ENCODE peak calls at places on chromosomes 12 and 14, in eight cellular contexts. O is K562, N is lower leg skin, K is right lobe of liver, Q is HepG2, E is HCT116, T is stomach, L is breast epithelium. Y is an unnamed sample.

GRCh38 chr12:105235299-105235746 is 651 bp downstream of the APPL2 start:
- DNase-seq in O (no peak), N (no peak), K (no peak), Q (no peak), E (no peak), T (no peak), L (no peak), Y (no peak)

GRCh38 chr12:107134558-107134957 is 41.2 kb upstream of the CRY1 start:
- DNase-seq in O (peak; percentile 75), N (no peak), K (no peak), Q (peak; percentile 73), E (peak; percentile 75), T (no peak), L (no peak), Y (no peak)

GRCh38 chr12:57250956-57251355 is at the start of gene STAC3:
- DNase-seq in O (no peak), N (no peak), K (no peak), Q (no peak), E (no peak), T (no peak), L (no peak), Y (peak; percentile 85)

GRCh38 chr12:5272061-5272820 is 159.7 kb upstream of the NTF3 start:
- DNase-seq in O (no peak), N (no peak), K (no peak), Q (no peak), E (no peak), T (no peak), L (no peak), Y (no peak)

GRCh38 chr14:69980457-69981414 is 101.5 kb downstream of the SMOC1 start:
- DNase-seq in O (no peak), N (no peak), K (no peak), Q (no peak), E (peak; percentile 15), T (no peak), L (peak; percentile 82), Y (no peak)

GRCh38 chr14:33679461-33680225 is 271.2 kb downstream of the EGLN3 start:
- DNase-seq in O (no peak), N (no peak), K (no peak), Q (no peak), E (no peak), T (no peak), L (no peak), Y (no peak)

GRCh38 chr12:21818627-21819026 is 44.1 kb upstream of the KCNJ8 start:
- DNase-seq in O (no peak), N (no peak), K (no peak), Q (no peak), E (no peak), T (no peak), L (no peak), Y (no peak)

GRCh38 chr12:121255433-121255832 is 41.1 kb downstream of the CAMKK2 start:
- DNase-seq in O (no peak), N (no peak), K (no peak), Q (no peak), E (no peak), T (no peak), L (no peak), Y (no peak)

GRCh38 chr12:101968770-101969169 is 91.4 kb downstream of the DRAM1 start:
- DNase-seq in O (no peak), N (no peak), K (no peak), Q (no peak), E (no peak), T (no peak), L (no peak), Y (no peak)

GRCh38 chr14:68672609-68673285 is 120.1 kb downstream of the ZFP36L1 start:
- DNase-seq in O (no peak), N (no peak), K (no peak), Q (peak; percentile 3), E (no peak), T (no peak), L (no peak), Y (no peak)

GRCh38 chr12:113479578-113480335 is 8.1 kb upstream of the LHX5 start:
- DNase-seq in O (peak; percentile 83), N (no peak), K (no peak), Q (peak; percentile 12), E (no peak), T (no peak), L (no peak), Y (no peak)

GRCh38 chr12:95214466-95214865 is 2.8 kb downstream of the FGD6 start:
- DNase-seq in O (no peak), N (no peak), K (no peak), Q (no peak), E (no peak), T (no peak), L (no peak), Y (no peak)

GRCh38 chr12:24681570-24681969 is 267.3 kb downstream of the BCAT1 start:
- DNase-seq in O (no peak), N (no peak), K (no peak), Q (no peak), E (no peak), T (no peak), L (no peak), Y (no peak)

GRCh38 chr14:48398675-48399282 is 723.4 kb upstream of the MDGA2 start:
- DNase-seq in O (peak; percentile 8), N (no peak), K (no peak), Q (peak; percentile 16), E (peak; percentile 33), T (no peak), L (no peak), Y (no peak)

GRCh38 chr14:24690492-24690891 is 56.5 kb upstream of the GZMB start:
- DNase-seq in O (peak; percentile 13), N (no peak), K (no peak), Q (no peak), E (no peak), T (no peak), L (no peak), Y (no peak)

GRCh38 chr12:71439613-71440392 is at the start of gene LGR5:
- DNase-seq in O (no peak), N (peak; percentile 41), K (no peak), Q (peak; percentile 85), E (no peak), T (no peak), L (no peak), Y (no peak)

GRCh38 chr14:69574954-69575295 is 254 bp upstream of the CCDC177 start:
- DNase-seq in O (no peak), N (no peak), K (no peak), Q (no peak), E (no peak), T (no peak), L (no peak), Y (no peak)

GRCh38 chr12:32139064-32139421 is 32.4 kb downstream of the BICD1 start:
- DNase-seq in O (no peak), N (no peak), K (no peak), Q (no peak), E (no peak), T (no peak), L (no peak), Y (no peak)

GRCh38 chr12:72271401-72271740 is 799 bp upstream of the TRHDE start:
- DNase-seq in O (no peak), N (no peak), K (peak; percentile 48), Q (no peak), E (no peak), T (no peak), L (no peak), Y (no peak)

GRCh38 chr14:76584271-76584702 is 177.0 kb upstream of the VASH1 start:
- DNase-seq in O (no peak), N (no peak), K (no peak), Q (no peak), E (no peak), T (no peak), L (no peak), Y (no peak)

GRCh38 chr12:75766263-75767160 is 255.1 kb upstream of the KRR1 start:
- DNase-seq in O (no peak), N (no peak), K (no peak), Q (peak; percentile 97), E (peak; percentile 88), T (no peak), L (no peak), Y (no peak)

GRCh38 chr14:100292301-100292775 is 13.9 kb downstream of the SLC25A29 start:
- DNase-seq in O (no peak), N (no peak), K (no peak), Q (no peak), E (no peak), T (no peak), L (no peak), Y (no peak)

GRCh38 chr12:59087077-59087673 is 166.9 kb upstream of the LRIG3 start:
- DNase-seq in O (no peak), N (no peak), K (no peak), Q (no peak), E (peak; percentile 3), T (no peak), L (no peak), Y (no peak)

GRCh38 chr12:107736914-107737313 is 24.0 kb downstream of the PRDM4 start:
- DNase-seq in O (no peak), N (no peak), K (no peak), Q (no peak), E (no peak), T (no peak), L (no peak), Y (no peak)

GRCh38 chr12:55724226-55724939 is 4.2 kb downstream of the RDH5 start:
- DNase-seq in O (peak; percentile 51), N (peak; percentile 71), K (peak; percentile 76), Q (peak; percentile 60), E (no peak), T (peak; percentile 76), L (peak; percentile 73), Y (no peak)

GRCh38 chr14:50000215-50001145 is 107.6 kb downstream of the ARF6 start:
- DNase-seq in O (no peak), N (peak; percentile 72), K (no peak), Q (peak; percentile 36), E (peak; percentile 71), T (peak; percentile 56), L (peak; percentile 78), Y (peak; percentile 71)

GRCh38 chr12:111112699-111113098 is 192.3 kb upstream of the MYL2 start:
- DNase-seq in O (no peak), N (no peak), K (no peak), Q (no peak), E (no peak), T (no peak), L (no peak), Y (no peak)

GRCh38 chr12:103331643-103332042 is 164.1 kb downstream of the C12orf42 start:
- DNase-seq in O (no peak), N (no peak), K (no peak), Q (no peak), E (no peak), T (no peak), L (no peak), Y (no peak)
- TF ChIP-seq CTCF in O (no peak), N (no peak), K (no peak), Q (no peak), E (no peak), T (no peak), L (no peak), Y (no peak)

GRCh38 chr12:39628836-39629235 is 9.2 kb upstream of the ABCD2 start:
- DNase-seq in O (no peak), N (no peak), K (no peak), Q (no peak), E (no peak), T (no peak), L (no peak), Y (no peak)
- TF ChIP-seq POLR2A in O (no peak), N (no peak), K (no peak), Q (no peak), E (no peak), T (no peak), L (no peak), Y (no peak)

GRCh38 chr14:104194016-104194415 is 55.6 kb downstream of the KIF26A start:
- DNase-seq in O (no peak), N (no peak), K (no peak), Q (no peak), E (no peak), T (no peak), L (no peak), Y (no peak)
- TF ChIP-seq CTCF in O (no peak), N (no peak), K (no peak), Q (no peak), E (no peak), T (no peak), L (no peak), Y (no peak)

GRCh38 chr12:1594045-1594294 is 411 bp downstream of the FBXL14 start:
- DNase-seq in O (no peak), N (no peak), K (no peak), Q (no peak), E (no peak), T (peak; percentile 73), L (no peak), Y (peak; percentile 54)
- TF ChIP-seq POLR2A in O (no peak), N (no peak), K (no peak), Q (no peak), E (no peak), T (no peak), L (no peak), Y (peak; percentile 51)